ENCODE peak calls at places on chromosomes 5 and 9, in six cellular contexts. R is A549; G is Caco-2; M is Peyer's patch; X is CD8-positive, alpha-beta T cell; O is HCT116. D is an unnamed sample.

GRCh38 chr9:75788006-75788634 is 102.4 kb upstream of the PCSK5 start:
- DNase-seq in O (no peak), R (no peak), X (no peak), G (no peak), M (no peak), D (no peak)

GRCh38 chr9:89295400-89295799 is 15.6 kb upstream of the CKS2 start:
- DNase-seq in G (no peak), R (no peak), X (no peak), M (no peak), O (no peak), D (no peak)

GRCh38 chr5:4005335-4005734 is 409.7 kb downstream of the IRX1 start:
- DNase-seq in M (no peak), X (no peak), O (no peak), G (no peak), R (no peak), D (no peak)

GRCh38 chr9:126677188-126678084 is 63.7 kb downstream of the LMX1B start:
- DNase-seq in O (no peak), M (no peak), X (no peak), G (no peak), R (no peak), D (no peak)

GRCh38 chr5:97009212-97009898 is 73.5 kb downstream of the LNPEP start:
- DNase-seq in G (no peak), R (no peak), X (no peak), M (no peak), O (no peak), D (no peak)

GRCh38 chr5:53825016-53825415 is 264.6 kb downstream of the NDUFS4 start:
- DNase-seq in M (no peak), G (no peak), O (no peak), X (no peak), R (no peak), D (no peak)

GRCh38 chr5:59999056-59999455 is 105.5 kb upstream of the PDE4D start:
- DNase-seq in G (no peak), M (no peak), O (no peak), X (no peak), R (no peak), D (no peak)

GRCh38 chr9:10875752-10876151 is 262.9 kb upstream of the PTPRD start:
- DNase-seq in M (no peak), G (no peak), X (no peak), R (no peak), O (no peak), D (no peak)

GRCh38 chr9:97615439-97616072 is 17.6 kb downstream of the TSTD2 start:
- DNase-seq in G (peak; percentile 68), R (peak; percentile 64), O (peak; percentile 29), X (peak; percentile 56), M (peak; percentile 58), D (peak; percentile 71)

GRCh38 chr9:117763314-117763713 is 59.1 kb downstream of the TLR4 start:
- DNase-seq in O (no peak), R (no peak), M (no peak), X (no peak), G (no peak), D (no peak)

GRCh38 chr5:102955463-102955862 is 164.5 kb downstream of the GIN1 start:
- DNase-seq in O (no peak), G (no peak), M (no peak), X (no peak), R (no peak), D (no peak)

GRCh38 chr5:142446131-142446959 is 121.5 kb upstream of the SPRY4 start:
- DNase-seq in R (peak; percentile 38), O (peak; percentile 80), G (no peak), X (no peak), M (no peak), D (no peak)

GRCh38 chr9:69919461-69920061 is 98.9 kb downstream of the CFAP95 start:
- DNase-seq in M (no peak), G (no peak), X (no peak), O (peak; percentile 29), R (peak; percentile 59), D (no peak)

GRCh38 chr9:128251701-128252100 is 24.1 kb downstream of the GOLGA2 start:
- DNase-seq in G (no peak), X (no peak), O (no peak), M (no peak), R (no peak), D (no peak)

GRCh38 chr9:99192786-99193465 is 28.8 kb downstream of the ALG2 start:
- DNase-seq in G (no peak), R (peak; percentile 18), O (no peak), X (no peak), M (no peak), D (no peak)

GRCh38 chr5:143376911-143377838 is 26.3 kb downstream of the NR3C1 start:
- DNase-seq in R (peak; percentile 64), M (no peak), X (no peak), G (peak; percentile 9), O (peak; percentile 7), D (no peak)

GRCh38 chr5:116739648-116740047 is 165.0 kb upstream of the SEMA6A start:
- DNase-seq in O (no peak), X (no peak), M (no peak), G (no peak), R (no peak), D (no peak)

GRCh38 chr5:117872798-117873368 is 1115.5 kb downstream of the DTWD2 start:
- DNase-seq in R (no peak), G (no peak), M (no peak), O (no peak), X (no peak), D (no peak)

GRCh38 chr9:93114169-93114983 is 18.4 kb downstream of the CARD19 start:
- DNase-seq in M (no peak), G (no peak), O (no peak), X (no peak), R (no peak), D (peak; percentile 51)

GRCh38 chr5:175347027-175347426 is 97.0 kb downstream of the DRD1 start:
- DNase-seq in X (no peak), G (no peak), M (no peak), O (peak; percentile 13), R (peak; percentile 59), D (no peak)

DNA sequence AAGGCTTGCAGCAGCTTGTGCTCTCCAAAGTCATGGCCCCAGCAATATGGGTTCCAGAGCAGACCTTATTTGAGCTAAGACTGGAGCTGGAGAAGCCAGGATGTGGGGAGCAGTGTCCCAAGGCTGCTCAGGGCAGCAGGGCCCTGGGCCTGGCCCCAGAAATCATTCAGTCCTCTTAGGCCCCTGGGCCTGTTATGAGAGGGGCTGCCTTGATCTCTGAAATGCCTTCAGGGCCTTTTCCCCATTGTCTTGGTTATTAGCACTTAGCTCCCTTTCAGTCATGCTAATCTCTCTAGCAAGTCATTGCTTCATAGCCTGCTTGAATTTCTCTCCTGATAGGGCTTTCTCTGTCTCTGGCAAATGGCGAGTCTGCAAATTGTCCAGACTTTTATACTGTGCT is 9.1 kb downstream of the CATSPER3 start:
- DNase-seq in G (no peak), M (no peak), X (no peak), R (no peak), O (no peak), D (no peak)
- H3K9me3 ChIP-seq in G (peaks cover 12% of the 10 kb centered on the region), M (no peaks in the 10 kb centered on the region), X (peaks cover 2% of the 10 kb centered on the region), R (peaks cover 31% of the 10 kb centered on the region), O (no peaks in the 10 kb centered on the region), D (no peaks in the 10 kb centered on the region)

DNA sequence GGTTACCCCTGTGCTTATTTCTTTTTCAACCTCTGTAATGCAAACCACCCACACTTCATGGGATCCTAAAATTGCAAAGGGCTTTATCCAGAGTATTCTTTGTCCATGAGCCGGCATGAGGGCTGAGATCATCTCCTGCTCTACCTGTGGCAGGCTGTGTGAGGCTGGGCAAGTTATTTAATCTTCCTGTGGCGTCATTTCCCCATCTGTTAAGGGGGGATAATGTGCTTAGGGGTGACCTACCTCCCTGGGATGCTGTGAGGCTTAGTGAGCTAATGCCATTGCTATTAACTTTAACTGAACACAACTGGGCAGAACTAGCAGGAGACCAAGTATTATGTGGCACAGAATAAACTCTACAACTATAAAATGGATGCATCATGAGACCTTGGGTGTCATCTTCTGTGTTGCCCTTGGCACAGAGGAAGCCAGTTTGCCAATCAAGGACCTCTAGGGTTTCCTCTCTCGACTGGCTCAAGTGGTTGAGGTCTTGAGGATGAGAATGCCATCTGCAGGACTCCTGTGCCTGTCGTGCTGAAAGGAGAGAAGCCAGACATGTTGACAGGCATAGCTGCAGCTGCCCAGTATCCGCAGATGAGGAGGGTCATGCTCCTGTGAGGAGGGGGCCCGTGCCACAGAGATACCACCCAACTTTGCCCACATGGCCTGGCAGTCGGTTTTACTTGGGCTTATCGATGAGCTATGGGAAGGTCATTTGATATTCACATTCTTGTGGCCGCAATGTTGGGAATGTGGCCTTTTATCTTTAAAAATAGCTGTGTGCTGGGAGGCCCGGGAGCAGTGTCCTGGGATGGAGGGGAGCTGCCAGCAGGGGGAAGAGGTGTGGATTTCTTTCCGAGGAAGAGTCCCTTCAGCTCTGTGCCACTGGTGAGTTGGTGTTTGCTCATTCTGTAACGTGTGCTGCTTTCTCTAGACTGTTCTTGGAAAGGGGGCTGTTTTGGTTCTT is 17.2 kb downstream of the FRMPD1 start:
- DNase-seq in G (peak; percentile 49), R (no peak), X (no peak), O (no peak), M (no peak), D (no peak)
- TF ChIP-seq CTCF in G (peak; percentile 24), R (no peak), X (no peak), O (no peak), M (no peak), D (no peak)

DNA sequence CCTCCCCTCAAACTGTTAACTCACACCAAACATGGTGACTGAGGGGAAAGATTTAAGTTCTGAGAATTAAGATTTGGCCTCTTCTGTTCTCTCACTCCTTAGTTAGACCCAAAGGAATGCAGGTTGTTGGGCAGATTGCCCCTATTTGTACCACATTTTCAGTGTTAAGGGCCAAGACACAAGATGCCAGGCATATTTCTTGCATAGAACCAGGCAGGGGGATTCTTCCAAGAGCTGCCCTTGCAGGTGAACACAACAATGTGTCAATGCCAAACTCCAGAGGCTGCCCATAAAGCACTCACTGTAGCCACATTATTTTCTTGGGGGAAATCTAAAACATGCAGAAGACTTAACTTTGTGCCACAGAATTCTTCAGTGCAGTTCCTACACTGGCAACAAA is 14.7 kb downstream of the MPDZ start:
- DNase-seq in G (no peak), M (no peak), X (no peak), O (no peak), R (no peak), D (no peak)
- H3K4me3 ChIP-seq in G (no peak overlapping the region), M (no peak overlapping the region), X (no peak overlapping the region), O (no peak overlapping the region), R (no peak overlapping the region), D (no peak overlapping the region)

DNA sequence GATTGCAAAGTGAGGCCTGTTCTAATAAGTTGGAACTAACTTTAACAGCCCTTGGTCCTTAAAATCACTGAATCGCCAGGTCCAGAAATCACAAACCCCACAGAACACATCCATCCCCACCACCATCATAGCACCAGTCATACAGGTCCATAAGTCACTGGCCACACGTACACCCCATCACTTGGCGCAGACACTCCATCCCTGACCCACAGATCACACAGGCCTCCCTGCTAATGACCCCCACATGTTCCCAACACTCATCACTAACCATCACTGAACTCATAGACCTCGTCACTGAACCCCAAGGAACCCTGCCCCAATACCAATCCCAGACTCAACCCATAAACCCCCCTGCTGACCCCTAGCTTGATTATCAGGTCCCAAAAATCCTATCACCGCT is 41.2 kb upstream of the ZNF300 start:
- DNase-seq in R (no peak), X (no peak), G (no peak), O (no peak), M (no peak), D (no peak)
- H3K9me3 ChIP-seq in R (peaks cover 34% of the 10 kb centered on the region), X (peaks cover 14% of the 10 kb centered on the region), G (peaks cover 22% of the 10 kb centered on the region), O (peaks cover 16% of the 10 kb centered on the region), M (peaks cover 9% of the 10 kb centered on the region), D (no peaks in the 10 kb centered on the region)

GRCh38 chr5:13809921-13810320 is 134.6 kb downstream of the DNAH5 start:
- DNase-seq in G (no peak), M (no peak), X (no peak), R (no peak), O (no peak), D (no peak)
- TF ChIP-seq CTCF in G (no peak), M (no peak), X (no peak), R (no peak), O (no peak), D (no peak)